ENCODE peak calls at places on chromosomes 16 and 17, in five cellular contexts. One of them, this sample, is unnamed.

GRCh38 chr16:88624977-88625576 is 13.3 kb upstream of the IL17C start:
- DNase-seq in pancreas: no peak
- DNase-seq in AG10803: no peak
- DNase-seq in tibial artery: no peak
- DNase-seq in upper lobe of right lung: no peak
- DNase-seq in this sample: no peak

GRCh38 chr16:66740533-66740932 is 10.9 kb downstream of the DYNC1LI2 start:
- DNase-seq in tibial artery: no peak
- DNase-seq in pancreas: no peak
- DNase-seq in AG10803: no peak
- DNase-seq in upper lobe of right lung: no peak
- DNase-seq in this sample: no peak

GRCh38 chr17:15463363-15463762 is 4.1 kb downstream of the CDRT4 start:
- DNase-seq in pancreas: peak
- DNase-seq in upper lobe of right lung: no peak
- DNase-seq in AG10803: peak
- DNase-seq in tibial artery: peak
- DNase-seq in this sample: no peak

GRCh38 chr17:74177018-74177450 is 26.4 kb upstream of the RPL38 start:
- DNase-seq in pancreas: no peak
- DNase-seq in AG10803: peak
- DNase-seq in tibial artery: no peak
- DNase-seq in upper lobe of right lung: no peak
- DNase-seq in this sample: no peak

GRCh38 chr16:913817-914440 is 56.9 kb downstream of the LMF1 start:
- DNase-seq in upper lobe of right lung: no peak
- DNase-seq in AG10803: no peak
- DNase-seq in tibial artery: no peak
- DNase-seq in pancreas: no peak
- DNase-seq in this sample: no peak

GRCh38 chr17:4335185-4335584 is 31.3 kb downstream of the UBE2G1 start:
- DNase-seq in AG10803: no peak
- DNase-seq in pancreas: no peak
- DNase-seq in upper lobe of right lung: no peak
- DNase-seq in tibial artery: no peak
- DNase-seq in this sample: no peak

GRCh38 chr17:76567634-76568432 is 17.8 kb downstream of the ST6GALNAC2 start:
- DNase-seq in AG10803: no peak
- DNase-seq in pancreas: no peak
- DNase-seq in upper lobe of right lung: peak
- DNase-seq in tibial artery: no peak
- DNase-seq in this sample: no peak

GRCh38 chr17:40702271-40702670 is 1.3 kb downstream of the KRT24 start:
- DNase-seq in AG10803: no peak
- DNase-seq in upper lobe of right lung: no peak
- DNase-seq in tibial artery: no peak
- DNase-seq in pancreas: no peak
- DNase-seq in this sample: no peak

GRCh38 chr17:45924332-45924820 is 30.0 kb downstream of the MAPT start:
- DNase-seq in AG10803: no peak
- DNase-seq in pancreas: no peak
- DNase-seq in upper lobe of right lung: no peak
- DNase-seq in tibial artery: no peak
- DNase-seq in this sample: no peak

GRCh38 chr16:30353438-30354129 is 1.5 kb downstream of the CD2BP2 start:
- DNase-seq in pancreas: no peak
- DNase-seq in AG10803: no peak
- DNase-seq in upper lobe of right lung: no peak
- DNase-seq in tibial artery: no peak
- DNase-seq in this sample: no peak

GRCh38 chr17:72609501-72609900 is 483.0 kb downstream of the SLC39A11 start:
- DNase-seq in pancreas: no peak
- DNase-seq in AG10803: peak
- DNase-seq in tibial artery: no peak
- DNase-seq in upper lobe of right lung: no peak
- DNase-seq in this sample: no peak

GRCh38 chr16:19130852-19131808 is 17.4 kb downstream of the ITPRIPL2 start:
- DNase-seq in upper lobe of right lung: peak
- DNase-seq in pancreas: no peak
- DNase-seq in tibial artery: peak
- DNase-seq in AG10803: peak
- DNase-seq in this sample: no peak

GRCh38 chr16:68479271-68479670 is 31.0 kb upstream of the SMPD3 start:
- DNase-seq in AG10803: no peak
- DNase-seq in pancreas: no peak
- DNase-seq in tibial artery: no peak
- DNase-seq in upper lobe of right lung: no peak
- DNase-seq in this sample: no peak

GRCh38 chr17:73280191-73280590 is 18.5 kb upstream of the CPSF4L start:
- DNase-seq in AG10803: no peak
- DNase-seq in tibial artery: no peak
- DNase-seq in upper lobe of right lung: no peak
- DNase-seq in pancreas: no peak
- DNase-seq in this sample: no peak

GRCh38 chr16:54191163-54191562 is 95.4 kb downstream of the IRX3 start:
- DNase-seq in upper lobe of right lung: no peak
- DNase-seq in tibial artery: no peak
- DNase-seq in AG10803: no peak
- DNase-seq in pancreas: no peak
- DNase-seq in this sample: no peak

GRCh38 chr16:54191592-54191991 is 95.0 kb downstream of the IRX3 start:
- DNase-seq in tibial artery: no peak
- DNase-seq in upper lobe of right lung: no peak
- DNase-seq in pancreas: no peak
- DNase-seq in AG10803: no peak
- DNase-seq in this sample: no peak

GRCh38 chr16:54193013-54193655 is 93.5 kb downstream of the IRX3 start:
- DNase-seq in pancreas: no peak
- DNase-seq in upper lobe of right lung: no peak
- DNase-seq in AG10803: no peak
- DNase-seq in tibial artery: no peak
- DNase-seq in this sample: no peak

GRCh38 chr16:54193656-54194007 is 93.0 kb downstream of the IRX3 start:
- DNase-seq in upper lobe of right lung: peak
- DNase-seq in tibial artery: peak
- DNase-seq in AG10803: peak
- DNase-seq in pancreas: peak
- DNase-seq in this sample: no peak

DNA sequence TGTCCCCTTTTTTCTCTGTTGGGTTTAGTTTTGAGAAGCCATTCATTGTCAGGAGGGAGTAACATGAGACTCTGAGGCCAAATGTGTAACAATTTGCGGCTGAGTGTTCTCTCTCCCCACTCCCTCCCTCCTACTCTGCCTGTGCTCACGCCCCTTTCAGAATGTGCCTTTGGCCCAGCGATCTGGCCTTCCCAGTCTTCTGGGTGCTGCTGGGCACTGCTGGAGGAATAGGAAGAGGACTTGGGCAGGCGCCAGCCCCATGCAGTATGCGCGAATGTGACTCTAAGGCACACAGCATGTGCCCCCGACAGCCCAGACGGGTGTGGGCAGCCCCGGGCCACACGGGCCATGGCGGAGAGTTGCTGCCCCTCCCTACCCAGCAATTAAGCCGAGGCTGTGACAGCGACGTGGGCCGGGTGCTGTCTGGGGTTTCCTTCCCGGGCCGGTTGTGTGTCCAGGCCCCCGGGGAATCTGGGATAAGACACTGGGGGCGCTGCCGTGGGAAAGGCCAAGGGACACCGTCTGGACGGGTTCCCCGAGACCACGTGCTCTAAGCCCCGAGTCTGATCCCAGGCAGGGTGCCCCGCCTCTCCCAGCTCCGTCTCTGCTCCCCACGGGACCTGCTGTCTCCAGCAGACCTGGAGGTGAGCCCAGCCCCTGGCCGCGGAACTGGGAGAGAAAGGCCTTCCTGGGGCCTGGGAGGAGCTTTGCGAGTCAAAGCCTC is 92.4 kb downstream of the IRX3 start:
- DNase-seq in AG10803: peak
- DNase-seq in pancreas: no peak
- DNase-seq in tibial artery: peak
- DNase-seq in upper lobe of right lung: peak
- DNase-seq in this sample: no peak
- TF ChIP-seq CTCF in AG10803: no peak
- TF ChIP-seq CTCF in pancreas: no peak
- TF ChIP-seq CTCF in tibial artery: no peak
- TF ChIP-seq CTCF in upper lobe of right lung: no peak
- TF ChIP-seq CTCF in this sample: no peak

GRCh38 chr17:19672009-19672837 is 23.7 kb downstream of the ALDH3A2 start:
- DNase-seq in upper lobe of right lung: no peak
- DNase-seq in pancreas: no peak
- DNase-seq in AG10803: peak
- DNase-seq in tibial artery: peak
- DNase-seq in this sample: no peak
- TF ChIP-seq CTCF in upper lobe of right lung: no peak
- TF ChIP-seq CTCF in pancreas: no peak
- TF ChIP-seq CTCF in AG10803: peak
- TF ChIP-seq CTCF in tibial artery: no peak
- TF ChIP-seq CTCF in this sample: no peak

GRCh38 chr17:1967092-1967662 is 58.0 kb downstream of the RTN4RL1 start:
- DNase-seq in tibial artery: no peak
- DNase-seq in pancreas: no peak
- DNase-seq in upper lobe of right lung: no peak
- DNase-seq in AG10803: no peak
- DNase-seq in this sample: no peak
- TF ChIP-seq CTCF in tibial artery: no peak
- TF ChIP-seq CTCF in pancreas: no peak
- TF ChIP-seq CTCF in upper lobe of right lung: no peak
- TF ChIP-seq CTCF in AG10803: no peak
- TF ChIP-seq CTCF in this sample: no peak

GRCh38 chr16:8646271-8646670 is 24.8 kb downstream of the METTL22 start:
- DNase-seq in AG10803: no peak
- DNase-seq in pancreas: no peak
- DNase-seq in upper lobe of right lung: no peak
- DNase-seq in tibial artery: no peak
- DNase-seq in this sample: no peak

GRCh38 chr16:8644151-8644512 is 22.6 kb downstream of the METTL22 start:
- DNase-seq in tibial artery: no peak
- DNase-seq in pancreas: no peak
- DNase-seq in AG10803: no peak
- DNase-seq in upper lobe of right lung: no peak
- DNase-seq in this sample: no peak

GRCh38 chr16:8645141-8645521 is 23.6 kb downstream of the METTL22 start:
- DNase-seq in AG10803: no peak
- DNase-seq in upper lobe of right lung: peak
- DNase-seq in tibial artery: no peak
- DNase-seq in pancreas: no peak
- DNase-seq in this sample: no peak

GRCh38 chr16:8645831-8646230 is 24.3 kb downstream of the METTL22 start:
- DNase-seq in AG10803: no peak
- DNase-seq in pancreas: no peak
- DNase-seq in upper lobe of right lung: no peak
- DNase-seq in tibial artery: no peak
- DNase-seq in this sample: no peak

GRCh38 chr16:8644513-8645140 is 23.1 kb downstream of the METTL22 start:
- DNase-seq in upper lobe of right lung: peak
- DNase-seq in pancreas: no peak
- DNase-seq in tibial artery: peak
- DNase-seq in AG10803: no peak
- DNase-seq in this sample: no peak
- TF ChIP-seq CTCF in upper lobe of right lung: peak
- TF ChIP-seq CTCF in pancreas: no peak
- TF ChIP-seq CTCF in tibial artery: no peak
- TF ChIP-seq CTCF in AG10803: no peak
- TF ChIP-seq CTCF in this sample: no peak

DNA sequence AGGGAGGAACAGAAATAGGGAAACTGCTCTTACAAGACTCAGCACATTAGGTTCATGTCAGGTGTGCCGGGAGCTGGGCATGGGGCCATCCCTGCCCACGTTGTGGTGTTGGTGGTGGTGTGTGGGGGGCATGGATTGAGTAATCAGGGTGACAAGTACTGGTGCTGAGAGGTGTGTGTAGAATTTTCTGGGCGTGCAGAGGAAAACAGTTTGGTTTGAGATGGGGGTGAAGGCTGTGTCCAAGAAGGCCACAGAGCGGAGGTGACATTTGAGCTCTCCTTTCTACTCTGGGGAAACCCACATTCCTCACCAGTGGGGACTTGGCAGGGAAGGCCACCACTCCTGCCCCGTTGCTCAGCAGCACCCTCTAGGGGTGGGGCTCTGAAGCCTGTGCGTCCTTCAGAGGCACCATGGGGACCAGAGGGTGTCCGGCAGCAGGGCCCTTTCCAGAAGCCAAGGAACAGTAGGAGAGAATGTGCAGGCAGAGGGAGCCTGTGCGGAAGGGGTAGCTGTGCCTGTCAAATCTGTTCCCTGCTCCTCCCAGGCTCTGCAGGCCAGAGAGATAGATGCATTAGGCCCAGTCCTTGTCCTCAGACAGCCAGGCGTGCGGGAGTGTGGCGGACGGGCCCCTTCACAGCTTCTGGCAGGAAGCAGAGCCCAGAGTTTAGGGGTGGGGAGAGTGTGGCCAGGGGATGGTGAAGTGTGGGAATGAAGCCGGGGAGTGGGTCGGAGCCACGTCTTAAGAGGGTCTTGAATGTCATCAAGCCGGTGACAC is 48.7 kb upstream of the GSE1 start:
- DNase-seq in tibial artery: no peak
- DNase-seq in AG10803: no peak
- DNase-seq in pancreas: no peak
- DNase-seq in upper lobe of right lung: peak
- DNase-seq in this sample: no peak
- TF ChIP-seq CTCF in tibial artery: peak
- TF ChIP-seq CTCF in AG10803: peak
- TF ChIP-seq CTCF in pancreas: peak
- TF ChIP-seq CTCF in upper lobe of right lung: peak
- TF ChIP-seq CTCF in this sample: peak

DNA sequence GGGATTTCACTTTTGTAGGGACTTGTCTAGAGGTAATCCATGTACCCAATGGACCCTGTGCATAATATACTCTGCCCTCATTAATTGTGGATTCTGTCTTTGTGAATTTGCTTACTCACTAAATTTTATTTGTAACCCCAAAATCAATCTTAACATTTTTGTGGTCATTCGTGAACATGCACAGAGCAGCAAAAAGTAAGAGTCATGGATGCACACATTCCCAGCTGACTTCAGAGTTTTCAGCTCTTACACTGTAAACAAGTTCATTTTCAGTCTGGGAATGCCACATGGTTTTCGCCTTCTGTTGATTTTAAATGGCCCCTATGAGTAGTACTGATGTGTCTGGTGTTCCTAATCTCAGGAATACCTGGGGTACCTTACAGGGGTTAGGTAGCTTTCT is 24.3 kb downstream of the TAC4 start:
- DNase-seq in tibial artery: no peak
- DNase-seq in pancreas: no peak
- DNase-seq in AG10803: peak
- DNase-seq in upper lobe of right lung: no peak
- DNase-seq in this sample: no peak
- TF ChIP-seq CTCF in tibial artery: no peak
- TF ChIP-seq CTCF in pancreas: no peak
- TF ChIP-seq CTCF in AG10803: no peak
- TF ChIP-seq CTCF in upper lobe of right lung: no peak
- TF ChIP-seq CTCF in this sample: no peak